ENCODE peak calls at places on chromosome 13, in eight cellular contexts. B, I, Y, F, Q, S, P and L are unnamed samples.

GRCh38 chr13:67223024-67223423 is 7.1 kb downstream of the PCDH9 start:
- DNase-seq in Q (no peak), P (peak; percentile 47), Y (no peak), I (no peak), B (peak; percentile 74), S (no peak), F (no peak), L (no peak)

GRCh38 chr13:49497272-49497671 is 1.5 kb downstream of the PHF11 start:
- DNase-seq in Y (no peak), I (no peak), Q (peak; percentile 61), F (no peak), B (no peak), S (no peak), P (no peak), L (no peak)

GRCh38 chr13:19818223-19818842 is 35.6 kb upstream of the PSPC1 start:
- DNase-seq in I (peak; percentile 10), P (peak; percentile 26), Y (peak; percentile 19), S (peak; percentile 13), F (no peak), B (no peak), Q (peak; percentile 77), L (peak; percentile 87)

GRCh38 chr13:76974618-76974975 is 17.3 kb upstream of the CLN5 start:
- DNase-seq in F (no peak), B (no peak), Y (no peak), Q (no peak), S (no peak), I (no peak), P (no peak), L (no peak)

GRCh38 chr13:27770809-27771208 is 21.5 kb upstream of the GSX1 start:
- DNase-seq in I (no peak), B (no peak), Y (no peak), P (peak; percentile 19), S (no peak), Q (no peak), F (peak; percentile 33), L (no peak)

GRCh38 chr13:36979361-36980040 is 19.6 kb downstream of the ALG5 start:
- DNase-seq in I (no peak), B (peak; percentile 50), F (no peak), Y (no peak), S (no peak), P (peak; percentile 84), Q (no peak), L (no peak)

GRCh38 chr13:88196106-88196505 is 524.9 kb downstream of the SLITRK5 start:
- DNase-seq in S (no peak), P (peak; percentile 3), Y (no peak), I (no peak), Q (no peak), B (no peak), F (no peak), L (no peak)

GRCh38 chr13:47168086-47168485 is 271.2 kb upstream of the HTR2A start:
- DNase-seq in S (no peak), F (no peak), Q (no peak), P (peak; percentile 53), I (no peak), B (peak; percentile 67), Y (no peak), L (no peak)

GRCh38 chr13:113456116-113456702 is 2.9 kb upstream of the ADPRHL1 start:
- DNase-seq in Q (peak; percentile 34), I (no peak), Y (no peak), P (no peak), F (no peak), B (no peak), S (no peak), L (peak; percentile 28)

GRCh38 chr13:73169971-73170370 is 111.2 kb downstream of the KLF5 start:
- DNase-seq in P (no peak), B (peak; percentile 13), F (no peak), S (no peak), Q (no peak), Y (no peak), I (no peak), L (no peak)

GRCh38 chr13:31267126-31267784 is 67.5 kb downstream of the B3GLCT start:
- DNase-seq in I (no peak), Q (no peak), S (no peak), B (peak; percentile 47), Y (no peak), P (no peak), F (no peak), L (no peak)

GRCh38 chr13:49859568-49859967 is 67.1 kb upstream of the KPNA3 start:
- DNase-seq in P (peak; percentile 96), I (no peak), Q (no peak), Y (no peak), B (peak; percentile 98), S (no peak), F (peak; percentile 49), L (no peak)

GRCh38 chr13:41311607-41312500 is 787 bp downstream of the NAA16 start:
- DNase-seq in I (no peak), Q (peak; percentile 82), Y (peak; percentile 27), S (peak; percentile 44), P (peak; percentile 43), B (peak; percentile 41), F (peak; percentile 15), L (no peak)